ENCODE peak calls at places on chromosomes 4 and X, in eight cellular contexts. I is mesenchymal stem cell; V is stomach; A is CD8-positive, alpha-beta T cell; G is mucosa of descending colon; H is fibroblast of pulmonary artery; W is lung; S is astrocyte of the spinal cord. J is an unnamed sample.

GRCh38 chr4:100828986-100829685 is 311.3 kb upstream of the EMCN start:
- DNase-seq in I (no peak), V (no peak), A (no peak), G (no peak), H (peak; percentile 46), W (no peak), S (peak; percentile 13), J (no peak)

GRCh38 chrX:73401591-73402266 is 45.1 kb upstream of the CDX4 start:
- DNase-seq in I (no peak), V (no peak), A (no peak), G (no peak), H (no peak), W (no peak), S (no peak), J (no peak)

GRCh38 chrX:21843179-21843578 is 3.8 kb downstream of the MBTPS2 start:
- DNase-seq in I (no peak), V (no peak), A (no peak), G (no peak), H (no peak), W (no peak), S (no peak), J (no peak)

GRCh38 chr4:3196670-3197359 is 52.1 kb upstream of the MSANTD1 start:
- DNase-seq in I (no peak), V (no peak), A (no peak), G (no peak), H (no peak), W (no peak), S (no peak), J (no peak)

GRCh38 chrX:154602766-154603437 is 16.2 kb downstream of the CTAG1B start:
- DNase-seq in I (no peak), V (no peak), A (no peak), G (no peak), H (no peak), W (no peak), S (no peak), J (no peak)

GRCh38 chr4:1705732-1706131 is 6.4 kb downstream of the SLBP start:
- DNase-seq in I (no peak), V (no peak), A (no peak), G (no peak), H (no peak), W (no peak), S (no peak), J (no peak)

GRCh38 chr4:158996669-158997074 is 106.2 kb upstream of the RAPGEF2 start:
- DNase-seq in I (peak; percentile 91), V (no peak), A (no peak), G (no peak), H (peak; percentile 92), W (no peak), S (peak; percentile 98), J (no peak)

GRCh38 chr4:142043509-142043908 is 407.1 kb downstream of the IL15 start:
- DNase-seq in I (peak; percentile 19), V (no peak), A (no peak), G (no peak), H (peak; percentile 9), W (no peak), S (peak; percentile 41), J (no peak)

GRCh38 chr4:182917182-182918043 is at the start of gene DCTD:
- DNase-seq in I (peak; percentile 73), V (peak; percentile 82), A (peak; percentile 80), G (peak; percentile 84), H (peak; percentile 67), W (peak; percentile 75), S (peak; percentile 67), J (peak; percentile 82)

GRCh38 chrX:17520206-17520605 is 145.2 kb downstream of the NHS start:
- DNase-seq in I (no peak), V (no peak), A (no peak), G (no peak), H (no peak), W (no peak), S (no peak), J (no peak)

GRCh38 chr4:13492752-13493151 is 8.6 kb upstream of the RAB28 start:
- DNase-seq in I (no peak), V (no peak), A (no peak), G (no peak), H (no peak), W (no peak), S (no peak), J (no peak)

GRCh38 chrX:39320165-39320564 is 518.9 kb downstream of the MID1IP1 start:
- DNase-seq in I (no peak), V (no peak), A (no peak), G (no peak), H (no peak), W (no peak), S (no peak), J (no peak)

GRCh38 chr4:174629265-174629664 is 107.0 kb upstream of the HPGD start:
- DNase-seq in I (peak; percentile 12), V (no peak), A (no peak), G (no peak), H (no peak), W (no peak), S (no peak), J (no peak)

GRCh38 chr4:145176641-145177432 is 3.6 kb downstream of the OTUD4 start:
- DNase-seq in I (peak; percentile 10), V (no peak), A (no peak), G (peak; percentile 30), H (no peak), W (no peak), S (no peak), J (no peak)

GRCh38 chr4:159551268-159551667 is 448.4 kb downstream of the RAPGEF2 start:
- DNase-seq in I (peak; percentile 3), V (no peak), A (no peak), G (no peak), H (peak; percentile 64), W (no peak), S (no peak), J (no peak)

GRCh38 chrX:107629533-107629909 is 1.2 kb downstream of the PRPS1 start:
- DNase-seq in I (peak; percentile 49), V (no peak), A (no peak), G (peak; percentile 6), H (peak; percentile 32), W (no peak), S (peak; percentile 27), J (peak; percentile 7)

GRCh38 chr4:17468638-17469221 is 43.2 kb downstream of the QDPR start:
- DNase-seq in I (peak; percentile 65), V (no peak), A (no peak), G (no peak), H (peak; percentile 73), W (no peak), S (peak; percentile 45), J (no peak)

GRCh38 chrX:123422875-123423274 is 238.8 kb downstream of the GRIA3 start:
- DNase-seq in I (peak; percentile 19), V (no peak), A (no peak), G (peak; percentile 15), H (peak; percentile 51), W (no peak), S (peak; percentile 47), J (peak; percentile 41)

GRCh38 chr4:55442541-55442940 is 46.8 kb downstream of the TMEM165 start:
- DNase-seq in I (no peak), V (no peak), A (no peak), G (no peak), H (no peak), W (no peak), S (no peak), J (no peak)

GRCh38 chrX:73131276-73131675 is 52.0 kb upstream of the PABPC1L2A start:
- DNase-seq in I (no peak), V (no peak), A (no peak), G (no peak), H (no peak), W (no peak), S (no peak), J (no peak)

GRCh38 chr4:47383829-47384427 is 79.6 kb downstream of the COMMD8 start:
- DNase-seq in I (peak; percentile 61), V (no peak), A (no peak), G (no peak), H (peak; percentile 64), W (no peak), S (peak; percentile 55), J (no peak)

GRCh38 chr4:7194251-7195137 is 2.2 kb downstream of the SORCS2 start:
- DNase-seq in I (peak; percentile 18), V (no peak), A (no peak), G (peak; percentile 27), H (peak; percentile 17), W (peak; percentile 79), S (no peak), J (no peak)

GRCh38 chr4:100790838-100791615 is 273.2 kb upstream of the EMCN start:
- DNase-seq in I (no peak), V (no peak), A (no peak), G (peak; percentile 28), H (no peak), W (no peak), S (no peak), J (no peak)

GRCh38 chr4:170529760-170530440 is 440.1 kb upstream of the AADAT start:
- DNase-seq in I (no peak), V (no peak), A (no peak), G (no peak), H (no peak), W (no peak), S (peak; percentile 1), J (no peak)

GRCh38 chr4:151324449-151325319 is 721 bp downstream of the SH3D19 start:
- DNase-seq in I (peak; percentile 87), V (peak; percentile 48), A (no peak), G (peak; percentile 90), H (peak; percentile 30), W (peak; percentile 47), S (peak; percentile 62), J (peak; percentile 69)
- H3K4me3 ChIP-seq in I (peak overlapping the region; percentile 84), V (peak overlapping the region; percentile 78), A (peak overlapping the region; percentile 27), G (peak overlapping the region; percentile 78), H (peak overlapping the region; percentile 68), W (peak overlapping the region; percentile 81), S (peak overlapping the region; percentile 66), J (peak overlapping the region; percentile 67)

GRCh38 chrX:19343085-19343461 is 654 bp upstream of the PDHA1 start:
- DNase-seq in I (no peak), V (no peak), A (no peak), G (no peak), H (no peak), W (no peak), S (no peak), J (no peak)
- H3K4me3 ChIP-seq in I (no peak overlapping the region), V (peak overlapping the region; percentile 73), A (peak overlapping the region; percentile 62), G (no peak overlapping the region), H (peak overlapping the region; percentile 47), W (no peak overlapping the region), S (peak overlapping the region; percentile 27), J (no peak overlapping the region)

DNA sequence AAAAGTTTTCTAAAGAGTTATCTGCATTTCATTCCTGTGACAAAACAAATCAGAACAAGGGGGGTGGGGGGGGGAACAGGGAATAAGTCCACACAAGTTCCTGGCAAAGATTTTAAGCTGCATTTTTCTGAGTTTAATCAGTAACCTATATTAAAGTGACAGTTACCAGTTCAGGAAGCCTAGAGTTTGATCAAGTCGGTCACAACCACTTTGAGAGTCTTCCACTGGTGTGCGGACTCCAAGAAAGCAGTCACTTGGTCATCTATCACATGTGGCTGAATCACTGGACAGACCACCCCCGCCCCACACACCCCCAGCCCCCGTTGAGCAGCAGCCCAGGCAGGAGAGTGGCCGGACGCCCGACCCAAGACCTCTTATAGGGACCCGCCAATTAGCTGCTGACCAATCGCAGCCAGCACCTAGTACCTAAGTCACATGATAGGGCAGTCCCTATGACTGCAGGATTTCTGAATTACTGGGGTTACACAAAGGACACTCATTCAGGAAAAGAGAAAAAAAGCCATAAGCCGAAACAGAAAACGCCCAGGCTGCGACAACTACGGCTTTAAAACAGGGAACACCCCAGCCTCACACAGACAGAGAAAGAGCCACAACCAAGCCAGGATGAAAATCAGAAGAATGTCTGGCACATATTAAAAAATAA is 569.4 kb upstream of the DIPK2B start:
- DNase-seq in I (peak; percentile 96), V (peak; percentile 56), A (peak; percentile 24), G (peak; percentile 74), H (peak; percentile 91), W (peak; percentile 72), S (peak; percentile 92), J (peak; percentile 77)
- H3K4me3 ChIP-seq in I (no peak overlapping the region), V (peak overlapping the region; percentile 38), A (peak overlapping the region; percentile 38), G (no peak overlapping the region), H (peak overlapping the region; percentile 75), W (peak overlapping the region; percentile 16), S (peak overlapping the region; percentile 69), J (no peak overlapping the region)

GRCh38 chr4:83473966-83474365 is 10.9 kb downstream of the ABRAXAS1 start:
- DNase-seq in I (no peak), V (no peak), A (no peak), G (no peak), H (no peak), W (no peak), S (no peak), J (no peak)
- H3K4me3 ChIP-seq in I (no peak overlapping the region), V (no peak overlapping the region), A (no peak overlapping the region), G (no peak overlapping the region), H (no peak overlapping the region), W (no peak overlapping the region), S (no peak overlapping the region), J (no peak overlapping the region)

J was measured in body of pancreas.